ENCODE peak calls at places on chromosomes 7 and 10, in six cellular contexts. One of them, this sample, is unnamed. For H3K4me1, the result is how much of the 10 kb centered on the place peaks cover.

GRCh38 chr7:34158754-34159153 is 253.4 kb downstream of the BMPER start:
- DNase-seq in heart left ventricle: no peak
- DNase-seq in body of pancreas: no peak
- DNase-seq in tibial artery: no peak
- DNase-seq in left ventricle myocardium inferior: no peak
- DNase-seq in fibroblast of lung: no peak
- DNase-seq in this sample: no peak

GRCh38 chr10:1411451-1411850 is 325.9 kb downstream of the ADARB2 start:
- DNase-seq in heart left ventricle: no peak
- DNase-seq in body of pancreas: no peak
- DNase-seq in tibial artery: no peak
- DNase-seq in left ventricle myocardium inferior: no peak
- DNase-seq in fibroblast of lung: no peak
- DNase-seq in this sample: no peak

GRCh38 chr7:127317447-127317961 is 64.8 kb upstream of the GRM8 start:
- DNase-seq in heart left ventricle: no peak
- DNase-seq in body of pancreas: no peak
- DNase-seq in tibial artery: no peak
- DNase-seq in left ventricle myocardium inferior: no peak
- DNase-seq in fibroblast of lung: peak
- DNase-seq in this sample: no peak

GRCh38 chr7:150945171-150945852 is 32.8 kb downstream of the KCNH2 start:
- DNase-seq in heart left ventricle: peak
- DNase-seq in body of pancreas: no peak
- DNase-seq in tibial artery: peak
- DNase-seq in left ventricle myocardium inferior: no peak
- DNase-seq in fibroblast of lung: no peak
- DNase-seq in this sample: peak

GRCh38 chr7:148590533-148590932 is at the start of gene C7orf33:
- DNase-seq in heart left ventricle: no peak
- DNase-seq in body of pancreas: no peak
- DNase-seq in tibial artery: no peak
- DNase-seq in left ventricle myocardium inferior: no peak
- DNase-seq in fibroblast of lung: no peak
- DNase-seq in this sample: no peak

GRCh38 chr7:72316148-72316547 is 96.0 kb downstream of the CALN1 start:
- DNase-seq in heart left ventricle: no peak
- DNase-seq in body of pancreas: no peak
- DNase-seq in tibial artery: no peak
- DNase-seq in left ventricle myocardium inferior: no peak
- DNase-seq in fibroblast of lung: no peak
- DNase-seq in this sample: no peak

GRCh38 chr10:88254091-88254490 is 329.0 kb downstream of the RNLS start:
- DNase-seq in heart left ventricle: peak
- DNase-seq in body of pancreas: no peak
- DNase-seq in tibial artery: peak
- DNase-seq in left ventricle myocardium inferior: no peak
- DNase-seq in fibroblast of lung: peak
- DNase-seq in this sample: no peak

GRCh38 chr7:132500727-132501410 is 75.4 kb downstream of the PLXNA4 start:
- DNase-seq in heart left ventricle: peak
- DNase-seq in body of pancreas: peak
- DNase-seq in tibial artery: peak
- DNase-seq in left ventricle myocardium inferior: peak
- DNase-seq in fibroblast of lung: peak
- DNase-seq in this sample: peak

GRCh38 chr7:12757443-12757842 is 70.0 kb downstream of the ARL4A start:
- DNase-seq in heart left ventricle: no peak
- DNase-seq in body of pancreas: no peak
- DNase-seq in tibial artery: no peak
- DNase-seq in left ventricle myocardium inferior: no peak
- DNase-seq in fibroblast of lung: peak
- DNase-seq in this sample: no peak

GRCh38 chr7:75957021-75957736 is 37.2 kb downstream of the TMEM120A start:
- DNase-seq in heart left ventricle: peak
- DNase-seq in body of pancreas: peak
- DNase-seq in tibial artery: no peak
- DNase-seq in left ventricle myocardium inferior: no peak
- DNase-seq in fibroblast of lung: no peak
- DNase-seq in this sample: no peak

GRCh38 chr10:3423411-3423810 is 250.8 kb upstream of the PITRM1 start:
- DNase-seq in heart left ventricle: no peak
- DNase-seq in body of pancreas: no peak
- DNase-seq in tibial artery: no peak
- DNase-seq in left ventricle myocardium inferior: no peak
- DNase-seq in fibroblast of lung: no peak
- DNase-seq in this sample: no peak

GRCh38 chr10:15141136-15142067 is 27.1 kb downstream of the NMT2 start:
- DNase-seq in heart left ventricle: no peak
- DNase-seq in body of pancreas: no peak
- DNase-seq in tibial artery: no peak
- DNase-seq in left ventricle myocardium inferior: no peak
- DNase-seq in fibroblast of lung: no peak
- DNase-seq in this sample: no peak

GRCh38 chr10:61284222-61284890 is 168.8 kb downstream of the TMEM26 start:
- DNase-seq in heart left ventricle: no peak
- DNase-seq in body of pancreas: no peak
- DNase-seq in tibial artery: no peak
- DNase-seq in left ventricle myocardium inferior: no peak
- DNase-seq in fibroblast of lung: peak
- DNase-seq in this sample: no peak

GRCh38 chr10:90751107-90751997 is 106.5 kb downstream of the HTR7 start:
- DNase-seq in heart left ventricle: no peak
- DNase-seq in body of pancreas: peak
- DNase-seq in tibial artery: peak
- DNase-seq in left ventricle myocardium inferior: no peak
- DNase-seq in fibroblast of lung: peak
- DNase-seq in this sample: no peak

GRCh38 chr7:4849390-4849789 is 12.4 kb downstream of the PAPOLB start:
- DNase-seq in heart left ventricle: no peak
- DNase-seq in body of pancreas: no peak
- DNase-seq in tibial artery: no peak
- DNase-seq in left ventricle myocardium inferior: no peak
- DNase-seq in fibroblast of lung: peak
- DNase-seq in this sample: no peak

GRCh38 chr10:78513330-78513729 is 479.7 kb downstream of the RPS24 start:
- DNase-seq in heart left ventricle: no peak
- DNase-seq in body of pancreas: no peak
- DNase-seq in tibial artery: no peak
- DNase-seq in left ventricle myocardium inferior: no peak
- DNase-seq in fibroblast of lung: no peak
- DNase-seq in this sample: no peak

GRCh38 chr7:133540096-133540860 is 287.4 kb downstream of the EXOC4 start:
- DNase-seq in heart left ventricle: no peak
- DNase-seq in body of pancreas: no peak
- DNase-seq in tibial artery: no peak
- DNase-seq in left ventricle myocardium inferior: no peak
- DNase-seq in fibroblast of lung: peak
- DNase-seq in this sample: no peak

GRCh38 chr7:44750921-44751571 is 2.4 kb downstream of the ZMIZ2 start:
- DNase-seq in heart left ventricle: no peak
- DNase-seq in body of pancreas: no peak
- DNase-seq in tibial artery: no peak
- DNase-seq in left ventricle myocardium inferior: peak
- DNase-seq in fibroblast of lung: peak
- DNase-seq in this sample: no peak

GRCh38 chr10:108254089-108254488 is 1089.6 kb upstream of the SORCS1 start:
- DNase-seq in heart left ventricle: no peak
- DNase-seq in body of pancreas: no peak
- DNase-seq in tibial artery: no peak
- DNase-seq in left ventricle myocardium inferior: no peak
- DNase-seq in fibroblast of lung: no peak
- DNase-seq in this sample: no peak

GRCh38 chr10:98848361-98848760 is 387.3 kb downstream of the HPSE2 start:
- DNase-seq in heart left ventricle: no peak
- DNase-seq in body of pancreas: no peak
- DNase-seq in tibial artery: no peak
- DNase-seq in left ventricle myocardium inferior: no peak
- DNase-seq in fibroblast of lung: no peak
- DNase-seq in this sample: no peak

GRCh38 chr7:90708841-90709317 is 112.8 kb downstream of the CDK14 start:
- DNase-seq in heart left ventricle: no peak
- DNase-seq in body of pancreas: peak
- DNase-seq in tibial artery: no peak
- DNase-seq in left ventricle myocardium inferior: no peak
- DNase-seq in fibroblast of lung: no peak
- DNase-seq in this sample: no peak

GRCh38 chr10:131677671-131678070 is 223.1 kb upstream of the PPP2R2D start:
- DNase-seq in heart left ventricle: no peak
- DNase-seq in body of pancreas: no peak
- DNase-seq in tibial artery: no peak
- DNase-seq in left ventricle myocardium inferior: no peak
- DNase-seq in fibroblast of lung: no peak
- DNase-seq in this sample: no peak

GRCh38 chr10:81978238-81978637 is 103.2 kb downstream of the NRG3 start:
- DNase-seq in heart left ventricle: no peak
- DNase-seq in body of pancreas: no peak
- DNase-seq in tibial artery: no peak
- DNase-seq in left ventricle myocardium inferior: no peak
- DNase-seq in fibroblast of lung: peak
- DNase-seq in this sample: no peak

GRCh38 chr10:61682323-61682722 is 19.6 kb downstream of the CABCOCO1 start:
- DNase-seq in heart left ventricle: no peak
- DNase-seq in body of pancreas: no peak
- DNase-seq in tibial artery: no peak
- DNase-seq in left ventricle myocardium inferior: no peak
- DNase-seq in fibroblast of lung: no peak
- DNase-seq in this sample: no peak

GRCh38 chr10:1368772-1369171 is 312.6 kb downstream of the WDR37 start:
- DNase-seq in heart left ventricle: no peak
- DNase-seq in body of pancreas: peak
- DNase-seq in tibial artery: no peak
- DNase-seq in left ventricle myocardium inferior: no peak
- DNase-seq in fibroblast of lung: peak
- DNase-seq in this sample: no peak

GRCh38 chr10:89090760-89091455 is 100.3 kb downstream of the FAS start:
- DNase-seq in heart left ventricle: no peak
- DNase-seq in body of pancreas: no peak
- DNase-seq in tibial artery: no peak
- DNase-seq in left ventricle myocardium inferior: no peak
- DNase-seq in fibroblast of lung: peak
- DNase-seq in this sample: no peak

GRCh38 chr10:94351089-94351488 is 11.7 kb downstream of the NOC3L start:
- DNase-seq in heart left ventricle: no peak
- DNase-seq in body of pancreas: no peak
- DNase-seq in tibial artery: no peak
- DNase-seq in left ventricle myocardium inferior: no peak
- DNase-seq in fibroblast of lung: no peak
- DNase-seq in this sample: no peak

GRCh38 chr10:94344522-94345122 is 18.1 kb downstream of the NOC3L start:
- DNase-seq in heart left ventricle: no peak
- DNase-seq in body of pancreas: no peak
- DNase-seq in tibial artery: no peak
- DNase-seq in left ventricle myocardium inferior: no peak
- DNase-seq in fibroblast of lung: no peak
- DNase-seq in this sample: no peak

DNA sequence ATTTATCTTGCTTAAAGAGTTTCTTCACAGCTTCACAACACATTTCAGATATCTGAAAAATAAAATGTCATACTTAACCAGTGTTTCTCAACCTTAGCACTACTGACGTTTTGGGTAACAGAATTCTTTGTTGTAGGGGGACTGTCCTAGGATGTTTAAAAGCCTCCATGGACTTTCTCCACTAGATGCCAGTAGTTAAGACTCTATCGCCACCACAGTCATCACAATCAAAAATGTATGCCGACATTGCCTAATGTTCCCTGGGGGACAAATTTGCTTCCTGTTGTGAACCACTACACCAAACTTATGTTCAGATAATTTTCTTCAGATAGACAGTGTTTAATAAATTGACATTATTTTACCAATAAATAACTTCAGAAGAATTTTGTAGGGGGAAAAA is 13.4 kb downstream of the NOC3L start:
- DNase-seq in heart left ventricle: no peak
- DNase-seq in body of pancreas: no peak
- DNase-seq in tibial artery: no peak
- DNase-seq in left ventricle myocardium inferior: no peak
- DNase-seq in fibroblast of lung: no peak
- DNase-seq in this sample: no peak
- TF ChIP-seq CTCF in heart left ventricle: no peak
- TF ChIP-seq CTCF in body of pancreas: no peak
- TF ChIP-seq CTCF in tibial artery: no peak
- TF ChIP-seq CTCF in left ventricle myocardium inferior: no peak
- TF ChIP-seq CTCF in fibroblast of lung: no peak
- TF ChIP-seq CTCF in this sample: no peak

GRCh38 chr10:35160743-35161142 is 34.1 kb downstream of the CREM start:
- DNase-seq in heart left ventricle: no peak
- DNase-seq in body of pancreas: no peak
- DNase-seq in tibial artery: no peak
- DNase-seq in left ventricle myocardium inferior: no peak
- DNase-seq in fibroblast of lung: no peak
- DNase-seq in this sample: no peak
- H3K4me3 ChIP-seq in heart left ventricle: no peak
- H3K4me3 ChIP-seq in body of pancreas: no peak
- H3K4me3 ChIP-seq in tibial artery: no peak
- H3K4me3 ChIP-seq in left ventricle myocardium inferior: no peak
- H3K4me3 ChIP-seq in fibroblast of lung: no peak
- H3K4me3 ChIP-seq in this sample: no peak

GRCh38 chr7:30162133-30162532 is 27.3 kb downstream of the MTURN start:
- DNase-seq in heart left ventricle: no peak
- DNase-seq in body of pancreas: no peak
- DNase-seq in tibial artery: no peak
- DNase-seq in left ventricle myocardium inferior: no peak
- DNase-seq in fibroblast of lung: no peak
- DNase-seq in this sample: no peak
- H3K4me1 ChIP-seq in heart left ventricle: under half
- H3K4me1 ChIP-seq in body of pancreas: under half
- H3K4me1 ChIP-seq in tibial artery: under half
- H3K4me1 ChIP-seq in left ventricle myocardium inferior: under half
- H3K4me1 ChIP-seq in fibroblast of lung: under half
- H3K4me1 ChIP-seq in this sample: under half

DNA sequence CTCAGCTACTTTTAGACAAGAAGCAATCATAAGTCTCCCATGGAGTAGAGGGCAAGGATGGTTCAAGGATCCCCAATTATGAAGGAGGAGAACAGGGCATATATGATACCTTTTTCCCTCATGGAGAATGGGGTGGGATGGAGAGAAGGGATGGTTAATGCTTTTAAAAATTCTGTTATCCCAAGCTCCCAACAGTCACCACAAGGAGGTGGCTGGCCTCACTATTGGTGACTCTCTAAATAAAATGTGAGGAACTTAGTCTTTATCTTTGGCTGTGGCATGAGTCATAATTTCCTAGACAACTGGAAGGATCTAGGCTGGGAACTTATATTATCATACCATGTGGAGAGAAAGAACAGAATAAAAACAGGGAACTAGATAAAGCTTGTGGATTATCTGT is 297.0 kb downstream of the PHTF2 start:
- DNase-seq in heart left ventricle: no peak
- DNase-seq in body of pancreas: no peak
- DNase-seq in tibial artery: no peak
- DNase-seq in left ventricle myocardium inferior: no peak
- DNase-seq in fibroblast of lung: peak
- DNase-seq in this sample: no peak
- TF ChIP-seq CTCF in heart left ventricle: no peak
- TF ChIP-seq CTCF in body of pancreas: no peak
- TF ChIP-seq CTCF in tibial artery: no peak
- TF ChIP-seq CTCF in left ventricle myocardium inferior: no peak
- TF ChIP-seq CTCF in fibroblast of lung: no peak
- TF ChIP-seq CTCF in this sample: no peak

This sample was measured in sigmoid colon.